ENCODE peak calls at places on chromosomes 4 and X, in six cellular contexts. B, D, X, H, U and J are unnamed samples.

GRCh38 chr4:97142405-97142804 is 1000.9 kb downstream of the STPG2 start:
- DNase-seq in B (no peak), D (no peak), X (no peak), H (no peak), U (no peak), J (no peak)

GRCh38 chr4:19486400-19486799 is 765.3 kb upstream of the SLIT2 start:
- DNase-seq in B (no peak), D (no peak), X (no peak), H (no peak), U (no peak), J (no peak)

GRCh38 chr4:152780267-152780811 is 585 bp downstream of the ARFIP1 start:
- DNase-seq in B (no peak), D (no peak), X (no peak), H (peak; percentile 75), U (no peak), J (peak; percentile 38)

GRCh38 chrX:138128025-138128671 is 562.2 kb downstream of the ZIC3 start:
- DNase-seq in B (no peak), D (no peak), X (no peak), H (peak; percentile 42), U (no peak), J (peak; percentile 53)

GRCh38 chrX:126376465-126376864 is 176.1 kb downstream of the DCAF12L1 start:
- DNase-seq in B (no peak), D (no peak), X (no peak), H (no peak), U (no peak), J (no peak)

GRCh38 chr4:150242820-150243458 is 164.7 kb downstream of the DCLK2 start:
- DNase-seq in B (no peak), D (peak; percentile 11), X (no peak), H (peak; percentile 49), U (no peak), J (peak; percentile 62)

GRCh38 chrX:12002876-12003275 is 135.4 kb upstream of the FRMPD4 start:
- DNase-seq in B (no peak), D (no peak), X (no peak), H (peak; percentile 2), U (no peak), J (no peak)

GRCh38 chr4:97238956-97239698 is 904.1 kb downstream of the STPG2 start:
- DNase-seq in B (no peak), D (no peak), X (no peak), H (no peak), U (no peak), J (no peak)

GRCh38 chr4:84481077-84481878 is 17.8 kb downstream of the NKX6-1 start:
- DNase-seq in B (no peak), D (no peak), X (no peak), H (no peak), U (no peak), J (no peak)

GRCh38 chr4:183132081-183132480 is 33.0 kb downstream of the WWC2 start:
- DNase-seq in B (no peak), D (no peak), X (no peak), H (no peak), U (no peak), J (no peak)

GRCh38 chr4:165874072-165874798 is 1.2 kb downstream of the TLL1 start:
- DNase-seq in B (no peak), D (no peak), X (peak; percentile 43), H (no peak), U (no peak), J (no peak)

GRCh38 chrX:46617906-46618305 is 44.3 kb downstream of the CHST7 start:
- DNase-seq in B (no peak), D (no peak), X (no peak), H (no peak), U (no peak), J (no peak)

GRCh38 chr4:77449162-77449561 is 156.5 kb upstream of the CXCL13 start:
- DNase-seq in B (no peak), D (no peak), X (no peak), H (peak; percentile 76), U (no peak), J (peak; percentile 56)

GRCh38 chrX:123884809-123885408 is 25.1 kb downstream of the XIAP start:
- DNase-seq in B (no peak), D (no peak), X (no peak), H (peak; percentile 48), U (no peak), J (peak; percentile 53)

GRCh38 chrX:152821145-152821765 is 9.3 kb downstream of the CETN2 start:
- DNase-seq in B (no peak), D (peak; percentile 7), X (no peak), H (peak; percentile 64), U (no peak), J (peak; percentile 36)

GRCh38 chr4:98617358-98618047 is 40.9 kb downstream of the TSPAN5 start:
- DNase-seq in B (no peak), D (no peak), X (no peak), H (no peak), U (no peak), J (no peak)

GRCh38 chrX:132520213-132520612 is 31.4 kb upstream of the MBNL3 start:
- DNase-seq in B (no peak), D (no peak), X (no peak), H (no peak), U (no peak), J (no peak)

GRCh38 chr4:180953572-180953971 is 1289.6 kb upstream of the TENM3 start:
- DNase-seq in B (no peak), D (no peak), X (no peak), H (peak; percentile 11), U (no peak), J (no peak)

GRCh38 chr4:136741468-136741867 is 790.8 kb downstream of the PCDH18 start:
- DNase-seq in B (no peak), D (no peak), X (no peak), H (no peak), U (no peak), J (no peak)

GRCh38 chr4:78534286-78534955 is 17.1 kb upstream of the ANXA3 start:
- DNase-seq in B (no peak), D (no peak), X (no peak), H (peak; percentile 44), U (no peak), J (no peak)

GRCh38 chr4:16521156-16521915 is 295.1 kb upstream of the TAPT1 start:
- DNase-seq in B (no peak), D (no peak), X (no peak), H (no peak), U (no peak), J (no peak)

GRCh38 chr4:8583655-8584025 is 3.4 kb downstream of the GPR78 start:
- DNase-seq in B (no peak), D (no peak), X (no peak), H (no peak), U (no peak), J (no peak)

GRCh38 chr4:175380841-175381240 is 431.2 kb downstream of the GPM6A start:
- DNase-seq in B (no peak), D (no peak), X (no peak), H (no peak), U (no peak), J (no peak)

GRCh38 chrX:13059676-13060499 is 15.5 kb upstream of the FAM9C start:
- DNase-seq in B (no peak), D (no peak), X (no peak), H (peak; percentile 37), U (no peak), J (peak; percentile 27)